ENCODE peak calls at places on chromosomes 4 and X, in eight cellular contexts. X, P, M, C, F, Z, Y and Q are unnamed samples.

GRCh38 chrX:1451251-1451675 is 1.4 kb downstream of the ASMTL start:
- DNase-seq in Y (peak; percentile 46), M (no peak), C (no peak), Z (peak; percentile 67), F (no peak), P (no peak), X (no peak), Q (no peak)

GRCh38 chr4:90445380-90445779 is 318.2 kb downstream of the CCSER1 start:
- DNase-seq in C (no peak), F (no peak), X (no peak), Y (no peak), P (no peak), Z (no peak), M (no peak), Q (no peak)

GRCh38 chr4:10116625-10117423 is at the start of gene WDR1:
- DNase-seq in X (peak; percentile 93), P (peak; percentile 99), Z (peak; percentile 99), Y (peak; percentile 97), F (peak; percentile 93), M (peak; percentile 92), C (peak; percentile 94), Q (peak; percentile 58)

GRCh38 chr4:120865985-120866384 is 56.5 kb downstream of the PRDM5 start:
- DNase-seq in Y (no peak), F (no peak), X (peak; percentile 40), P (no peak), Z (no peak), M (peak; percentile 73), C (no peak), Q (no peak)

GRCh38 chr4:22190855-22191254 is 242.3 kb upstream of the KCNIP4 start:
- DNase-seq in Z (no peak), F (peak; percentile 90), P (no peak), M (no peak), X (no peak), C (no peak), Y (no peak), Q (no peak)

GRCh38 chr4:2363056-2363719 is 55.3 kb downstream of the ZFYVE28 start:
- DNase-seq in X (no peak), M (no peak), F (no peak), Y (peak; percentile 62), P (no peak), Z (no peak), C (no peak), Q (no peak)

GRCh38 chr4:94536049-94536448 is 84.3 kb downstream of the PDLIM5 start:
- DNase-seq in P (no peak), Z (no peak), Y (no peak), F (no peak), X (no peak), C (no peak), M (no peak), Q (no peak)

GRCh38 chrX:43882294-43882681 is at the start of gene MAOB:
- DNase-seq in X (peak; percentile 20), P (peak; percentile 58), Z (peak; percentile 68), F (no peak), M (no peak), C (no peak), Y (peak; percentile 63), Q (no peak)

GRCh38 chr4:140038031-140038533 is 115.9 kb downstream of the MAML3 start:
- DNase-seq in X (no peak), F (peak; percentile 65), P (no peak), M (no peak), Z (no peak), Y (no peak), C (no peak), Q (no peak)

GRCh38 chr4:173878701-173879100 is 348.7 kb upstream of the HAND2 start:
- DNase-seq in X (no peak), F (no peak), C (peak; percentile 18), Y (no peak), P (no peak), M (no peak), Z (no peak), Q (no peak)

GRCh38 chrX:118865231-118865630 is 41.6 kb downstream of the ZCCHC12 start:
- DNase-seq in C (no peak), Y (no peak), P (no peak), M (no peak), X (no peak), F (no peak), Z (no peak), Q (no peak)

GRCh38 chr4:19254476-19254875 is 997.2 kb upstream of the SLIT2 start:
- DNase-seq in P (no peak), Z (no peak), Y (no peak), F (peak; percentile 8), C (no peak), M (no peak), X (no peak), Q (no peak)

GRCh38 chr4:56465599-56466295 is 1.7 kb upstream of the SRP72 start:
- DNase-seq in C (peak; percentile 3), M (no peak), Z (no peak), Y (no peak), F (no peak), X (no peak), P (no peak), Q (no peak)

GRCh38 chrX:16589211-16589610 is 60.7 kb upstream of the S100G start:
- DNase-seq in C (no peak), Z (no peak), M (no peak), F (peak; percentile 28), X (no peak), P (no peak), Y (no peak), Q (no peak)

GRCh38 chr4:182307746-182308145 is 64.5 kb downstream of the TENM3 start:
- DNase-seq in Z (no peak), M (no peak), X (no peak), C (no peak), Y (no peak), F (peak; percentile 87), P (no peak), Q (no peak)

GRCh38 chr4:184953971-184954370 is 64.3 kb upstream of the HELT start:
- DNase-seq in Z (no peak), P (no peak), X (no peak), C (no peak), M (no peak), F (no peak), Y (no peak), Q (no peak)

GRCh38 chr4:44196796-44197195 is 251.8 kb downstream of the KCTD8 start:
- DNase-seq in Y (no peak), Z (no peak), X (no peak), F (no peak), P (no peak), C (no peak), M (no peak), Q (no peak)

GRCh38 chr4:77956917-77957316 is 94.3 kb downstream of the MRPL1 start:
- DNase-seq in X (no peak), C (no peak), M (no peak), Z (no peak), F (no peak), P (no peak), Y (no peak), Q (no peak)

GRCh38 chr4:98516042-98516440 is 142.4 kb downstream of the TSPAN5 start:
- DNase-seq in Y (no peak), X (no peak), F (peak; percentile 92), Z (no peak), M (no peak), C (no peak), P (no peak), Q (no peak)

GRCh38 chr4:22410645-22411247 is 105.1 kb downstream of the ADGRA3 start:
- DNase-seq in F (no peak), M (peak; percentile 16), X (no peak), Y (no peak), P (no peak), Z (no peak), C (no peak), Q (no peak)

GRCh38 chr4:21102667-21103066 is 402.4 kb downstream of the PACRGL start:
- DNase-seq in M (no peak), Y (no peak), F (no peak), Z (no peak), P (no peak), C (no peak), X (no peak), Q (no peak)

GRCh38 chrX:39907964-39908616 is 189.7 kb downstream of the BCOR start:
- DNase-seq in Y (peak; percentile 72), P (peak; percentile 76), F (peak; percentile 90), X (no peak), Z (peak; percentile 91), C (peak; percentile 47), M (no peak), Q (no peak)

GRCh38 chrX:151977009-151977408 is 2.5 kb upstream of the GABRE start:
- DNase-seq in Z (no peak), M (no peak), P (no peak), C (no peak), X (no peak), Y (no peak), F (no peak), Q (no peak)

DNA sequence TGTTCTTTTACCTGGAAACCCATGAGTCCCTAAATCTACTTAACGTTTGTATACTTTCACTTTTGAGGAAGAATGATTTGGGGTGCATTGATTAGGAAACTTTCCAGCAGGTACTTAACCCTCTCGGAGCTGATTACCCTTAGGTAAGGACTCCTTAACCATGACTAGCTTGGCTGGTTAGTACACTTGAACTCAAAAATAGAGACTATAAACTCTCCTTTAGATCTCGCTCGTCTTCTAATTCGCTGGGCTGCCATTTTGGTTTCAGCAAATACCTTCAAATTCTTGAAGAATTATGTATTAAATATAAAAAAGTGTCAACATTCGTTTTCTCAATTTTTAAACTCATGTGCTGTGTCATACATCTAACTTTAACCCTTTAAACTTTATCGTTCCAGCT is 2.0 kb downstream of the USP9X start:
- DNase-seq in Y (no peak), F (no peak), C (no peak), Z (no peak), P (no peak), X (no peak), M (no peak), Q (no peak)
- H3K27ac ChIP-seq in Y (no peak overlapping the region), F (peak overlapping the region; percentile 8), C (peak overlapping the region; percentile 100), Z (peak overlapping the region; percentile 97), P (no peak overlapping the region), X (no peak overlapping the region), M (peak overlapping the region; percentile 95), Q (no peak overlapping the region)

GRCh38 chr4:74613266-74613665 is 168.3 kb downstream of the AREG start:
- DNase-seq in M (no peak), P (no peak), X (no peak), C (no peak), F (no peak), Y (no peak), Z (no peak), Q (no peak)
- H3K27ac ChIP-seq in M (no peak overlapping the region), P (no peak overlapping the region), X (no peak overlapping the region), C (no peak overlapping the region), F (no peak overlapping the region), Y (no peak overlapping the region), Z (no peak overlapping the region), Q (no peak overlapping the region)

GRCh38 chr4:125518281-125518680 is 203.5 kb downstream of the FAT4 start:
- DNase-seq in M (no peak), Z (no peak), Y (no peak), C (no peak), P (no peak), F (no peak), X (no peak), Q (no peak)
- H3K27ac ChIP-seq in M (no peak overlapping the region), Z (no peak overlapping the region), Y (no peak overlapping the region), C (no peak overlapping the region), P (no peak overlapping the region), F (no peak overlapping the region), X (no peak overlapping the region), Q (no peak overlapping the region)

DNA sequence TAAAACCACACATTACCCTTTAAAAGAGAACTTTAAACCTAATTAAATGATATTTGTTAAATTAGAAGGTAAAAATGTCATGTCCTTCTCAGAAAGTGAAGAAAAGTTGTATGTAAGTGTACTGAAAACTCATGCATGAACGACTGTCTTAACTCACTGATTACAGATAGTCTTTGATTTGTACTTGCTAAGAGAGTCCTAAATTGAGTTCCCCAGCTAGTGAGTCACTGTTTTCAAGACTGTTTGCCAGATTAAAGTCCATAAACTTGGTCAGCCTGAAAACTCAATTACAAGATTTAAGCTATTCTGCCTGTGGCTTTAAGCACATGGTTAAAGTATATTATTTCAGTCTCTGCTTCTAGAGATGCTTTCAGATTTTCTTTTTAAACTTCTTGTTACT is 124.9 kb upstream of the ZCCHC13 start:
- DNase-seq in F (no peak), Y (no peak), P (no peak), C (no peak), X (no peak), Z (no peak), M (no peak), Q (no peak)
- H3K27ac ChIP-seq in F (no peak overlapping the region), Y (no peak overlapping the region), P (no peak overlapping the region), C (no peak overlapping the region), X (no peak overlapping the region), Z (no peak overlapping the region), M (no peak overlapping the region), Q (no peak overlapping the region)